ENCODE peak calls at places on chromosomes 4 and X, in four cellular contexts. N is endothelial cell of umbilical vein, X is fibroblast of pulmonary artery, D is AG09309. F is an unnamed sample.

GRCh38 chr4:912548-913279 is 19.4 kb downstream of the GAK start:
- DNase-seq in N (no peak), X (no peak), D (no peak), F (no peak)

GRCh38 chr4:24889991-24890390 is 22.9 kb downstream of the CCDC149 start:
- DNase-seq in N (no peak), X (no peak), D (no peak), F (no peak)

GRCh38 chr4:1027916-1028240 is 16.5 kb downstream of the FGFRL1 start:
- DNase-seq in N (no peak), X (no peak), D (no peak), F (no peak)

GRCh38 chr4:13493793-13494192 is 9.7 kb upstream of the RAB28 start:
- DNase-seq in N (no peak), X (no peak), D (no peak), F (no peak)

GRCh38 chr4:145944886-145945285 is 6.3 kb upstream of the ZNF827 start:
- DNase-seq in N (no peak), X (no peak), D (no peak), F (no peak)

GRCh38 chrX:154457491-154458115 is 478 bp upstream of the PLXNA3 start:
- DNase-seq in N (no peak), X (no peak), D (no peak), F (no peak)

GRCh38 chr4:183783933-183784622 is 121.0 kb upstream of the STOX2 start:
- DNase-seq in N (no peak), X (peak; percentile 81), D (peak; percentile 47), F (no peak)

GRCh38 chrX:75156537-75156945 is 458 bp upstream of the ABCB7 start:
- DNase-seq in N (peak; percentile 51), X (peak; percentile 57), D (peak; percentile 1), F (no peak)

GRCh38 chr4:154741131-154741530 is 2.7 kb upstream of the LRAT start:
- DNase-seq in N (no peak), X (no peak), D (no peak), F (no peak)

GRCh38 chr4:106294062-106294461 is 21.9 kb downstream of the TBCK start:
- DNase-seq in N (no peak), X (no peak), D (no peak), F (no peak)

GRCh38 chrX:101347859-101348451 is 587 bp downstream of the TIMM8A start:
- DNase-seq in N (peak; percentile 22), X (peak; percentile 29), D (no peak), F (no peak)

GRCh38 chr4:56424697-56425514 is 10.5 kb downstream of the PPAT start:
- DNase-seq in N (peak; percentile 61), X (peak; percentile 67), D (no peak), F (no peak)

GRCh38 chr4:112411781-112412281 is 104.1 kb downstream of the NEUROG2 start:
- DNase-seq in N (no peak), X (no peak), D (no peak), F (no peak)

GRCh38 chr4:107094332-107094731 is 58.2 kb upstream of the DKK2 start:
- DNase-seq in N (peak; percentile 50), X (peak; percentile 52), D (peak; percentile 23), F (no peak)

GRCh38 chrX:44569122-44569521 is 26.5 kb upstream of the FUNDC1 start:
- DNase-seq in N (no peak), X (no peak), D (no peak), F (no peak)

GRCh38 chr4:120070191-120070590 is 3.5 kb upstream of the MAD2L1 start:
- DNase-seq in N (peak; percentile 16), X (peak; percentile 51), D (peak; percentile 32), F (no peak)

GRCh38 chr4:108366716-108367115 is 198.0 kb upstream of the LEF1 start:
- DNase-seq in N (no peak), X (no peak), D (no peak), F (no peak)

GRCh38 chr4:38663801-38664703 is at the start of gene KLF3:
- DNase-seq in N (peak; percentile 86), X (peak; percentile 94), D (peak; percentile 61), F (peak; percentile 96)

GRCh38 chr4:163484906-163485305 is 9.6 kb upstream of the TMA16 start:
- DNase-seq in N (peak; percentile 56), X (peak; percentile 69), D (no peak), F (no peak)

GRCh38 chrX:47843363-47843762 is 6.7 kb downstream of the ZNF81 start:
- DNase-seq in N (no peak), X (no peak), D (no peak), F (no peak)

GRCh38 chrX:51955200-51955599 is 61.8 kb downstream of the MAGED1 start:
- DNase-seq in N (no peak), X (no peak), D (no peak), F (no peak)

GRCh38 chr4:2804449-2804972 is 11.6 kb downstream of the SH3BP2 start:
- DNase-seq in N (no peak), X (no peak), D (no peak), F (no peak)

GRCh38 chr4:21752616-21753015 is 196.0 kb downstream of the KCNIP4 start:
- DNase-seq in N (no peak), X (no peak), D (no peak), F (no peak)

GRCh38 chr4:6614701-6615230 is 25.7 kb upstream of the MRFAP1 start:
- DNase-seq in N (no peak), X (no peak), D (no peak), F (no peak)

GRCh38 chr4:77286906-77287305 is 129.9 kb downstream of the CCNG2 start:
- DNase-seq in N (no peak), X (no peak), D (no peak), F (no peak)

GRCh38 chr4:108029321-108029720 is 39.6 kb downstream of the HADH start:
- DNase-seq in N (no peak), X (no peak), D (no peak), F (no peak)

GRCh38 chr4:20483416-20483815 is 216.8 kb upstream of the PACRGL start:
- DNase-seq in N (no peak), X (no peak), D (no peak), F (no peak)

GRCh38 chrX:129478516-129478915 is 44.8 kb downstream of the SMARCA1 start:
- DNase-seq in N (no peak), X (peak; percentile 43), D (no peak), F (no peak)

GRCh38 chr4:40238700-40239548 is 42.1 kb downstream of the RHOH start:
- DNase-seq in N (no peak), X (peak; percentile 14), D (no peak), F (no peak)

GRCh38 chrX:23901065-23901464 is 6.7 kb downstream of the APOO start:
- DNase-seq in N (peak; percentile 74), X (peak; percentile 88), D (no peak), F (no peak)

GRCh38 chr4:46389301-46389761 is 597 bp downstream of the GABRA2 start:
- DNase-seq in N (no peak), X (peak; percentile 16), D (no peak), F (no peak)

GRCh38 chrX:103157511-103158316 is 57.2 kb upstream of the BEX4 start:
- DNase-seq in N (peak; percentile 58), X (peak; percentile 71), D (no peak), F (no peak)

GRCh38 chrX:17459596-17459995 is 84.6 kb downstream of the NHS start:
- DNase-seq in N (no peak), X (peak; percentile 45), D (peak; percentile 37), F (no peak)

GRCh38 chrX:96761566-96761965 is 76.9 kb downstream of the DIAPH2 start:
- DNase-seq in N (no peak), X (no peak), D (no peak), F (no peak)

GRCh38 chr4:2341911-2342652 is 76.4 kb downstream of the ZFYVE28 start:
- DNase-seq in N (no peak), X (no peak), D (no peak), F (peak; percentile 70)

GRCh38 chr4:128844931-128845330 is 35.4 kb downstream of the JADE1 start:
- DNase-seq in N (no peak), X (no peak), D (no peak), F (no peak)

DNA sequence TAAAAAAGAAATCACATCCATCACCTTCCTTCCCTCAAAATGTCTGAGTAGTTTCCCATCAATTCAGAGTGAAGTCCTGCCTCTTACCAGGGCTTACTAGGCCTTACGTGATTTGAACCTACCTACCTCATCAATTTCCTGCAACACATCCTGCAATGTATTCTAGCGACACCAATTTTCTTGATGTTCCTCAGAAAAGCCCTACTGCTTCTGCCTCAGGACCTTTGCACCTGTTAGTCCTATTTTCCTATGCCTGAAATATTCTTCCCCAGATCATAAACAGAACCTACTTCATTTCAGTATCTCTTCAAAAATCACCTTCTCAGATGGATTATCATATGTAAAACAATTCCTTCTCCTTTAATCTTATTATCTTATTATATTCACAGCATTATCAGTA is 52.8 kb downstream of the ZAR1 start:
- DNase-seq in N (no peak), X (no peak), D (no peak), F (no peak)
- TF ChIP-seq CTCF in N (no peak), X (no peak), D (no peak), F (no peak)

DNA sequence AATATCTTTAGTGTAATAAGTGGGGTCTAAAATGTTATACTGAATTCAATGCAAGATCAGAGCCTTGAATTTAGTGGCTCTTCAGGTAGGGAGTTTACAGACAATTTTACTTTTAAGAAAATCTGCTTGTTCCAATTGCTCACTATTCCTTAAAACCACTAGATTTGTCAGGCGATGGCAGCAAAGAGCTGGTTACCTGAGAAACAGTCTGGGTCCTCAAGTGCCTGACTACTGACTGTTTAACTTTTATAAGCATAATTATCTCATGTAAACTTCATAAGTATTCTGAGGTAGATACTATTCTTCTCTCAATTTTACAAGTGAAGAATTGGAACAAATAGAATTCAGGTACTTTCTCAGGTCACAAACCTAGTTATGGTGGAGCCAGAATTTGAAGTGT is 84.3 kb downstream of the RRAGB start:
- DNase-seq in N (no peak), X (no peak), D (no peak), F (no peak)
- TF ChIP-seq CTCF in N (no peak), X (no peak), D (no peak), F (no peak)

DNA sequence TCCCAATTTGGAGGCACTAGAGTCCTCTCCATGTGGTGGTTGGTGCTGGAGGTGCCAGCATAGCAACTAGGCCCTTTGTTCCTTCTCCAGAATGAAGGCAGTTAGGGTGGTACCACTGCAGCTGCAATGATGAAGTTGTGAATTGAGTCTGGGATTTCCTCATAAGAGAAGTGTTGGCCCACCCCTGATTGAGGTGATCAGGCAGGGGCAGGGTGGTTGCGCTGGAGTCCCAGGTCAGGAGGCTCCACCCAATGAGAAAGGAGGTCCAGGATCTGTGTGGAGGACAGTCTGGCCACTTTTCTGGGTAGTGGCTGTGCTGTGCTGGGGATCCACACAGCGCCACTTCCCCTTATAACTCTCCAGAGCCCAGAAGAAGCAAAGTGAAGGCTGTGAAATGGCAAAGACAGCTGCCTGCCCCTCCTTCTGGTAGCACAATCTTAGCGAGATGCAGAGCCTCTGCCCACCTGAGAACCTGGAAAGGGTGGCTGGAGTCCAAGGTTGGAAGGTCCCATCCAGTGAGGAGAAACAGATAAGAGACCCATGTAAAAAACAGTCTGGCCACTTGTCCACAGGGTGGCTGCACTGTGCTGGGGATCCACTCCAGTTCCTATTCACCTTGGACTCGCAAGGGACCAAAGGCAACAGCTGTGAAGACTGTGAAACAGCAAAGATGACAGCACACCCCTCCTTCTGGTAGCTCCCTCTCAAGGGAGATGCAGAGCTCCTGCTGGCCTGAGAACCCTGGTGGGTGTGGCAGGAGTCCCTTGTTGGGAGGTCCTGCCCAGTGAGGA is 124.6 kb downstream of the RRAGB start:
- DNase-seq in N (no peak), X (no peak), D (no peak), F (no peak)
- TF ChIP-seq CTCF in N (no peak), X (no peak), D (no peak), F (no peak)

DNA sequence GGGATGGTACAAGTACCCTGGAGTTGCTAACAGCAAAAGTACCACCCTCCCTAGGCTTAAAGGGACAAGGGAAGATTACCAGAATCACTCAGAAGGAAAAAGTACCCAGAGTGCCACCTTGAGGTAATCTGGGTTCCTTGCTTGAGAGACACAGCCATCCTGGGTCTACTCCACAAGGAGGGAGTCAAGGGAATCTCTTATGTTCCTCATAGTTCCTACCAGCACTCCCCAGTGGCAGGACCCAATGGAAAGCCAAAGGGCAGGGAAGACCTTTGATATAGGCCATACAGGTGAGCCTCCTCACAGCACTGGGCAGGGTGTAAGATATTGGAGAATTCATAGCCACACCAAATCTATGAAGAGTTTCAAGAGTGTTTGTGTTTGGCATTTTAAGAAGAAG is 5.7 kb downstream of the IL2 start:
- DNase-seq in N (no peak), X (peak; percentile 31), D (no peak), F (no peak)
- TF ChIP-seq CTCF in N (peak; percentile 8), X (peak; percentile 37), D (peak; percentile 43), F (peak; percentile 35)

F was measured in osteocyte.